ENCODE peak calls at places on chromosome X, in five cellular contexts. I is nephron progenitor cell, L is PC-3, O is fibroblast of pulmonary artery, K is heart left ventricle. R is an unnamed sample.

GRCh38 chrX:103825881-103826280 is 6.2 kb downstream of the RAB9B start:
- DNase-seq in I (no peak), L (no peak), O (no peak), K (no peak), R (no peak)

GRCh38 chrX:109856974-109857373 is 123.9 kb upstream of the ACSL4 start:
- DNase-seq in I (peak), L (peak), O (peak), K (no peak), R (no peak)

GRCh38 chrX:41302293-41302868 is 31.6 kb upstream of the DDX3X start:
- DNase-seq in I (peak), L (peak), O (no peak), K (no peak), R (no peak)

GRCh38 chrX:115968436-115969252 is 201.9 kb upstream of the AGTR2 start:
- DNase-seq in I (peak), L (no peak), O (peak), K (peak), R (no peak)

GRCh38 chrX:120794525-120794975 is 81.1 kb downstream of the CT47B1 start:
- DNase-seq in I (no peak), L (peak), O (peak), K (no peak), R (no peak)

GRCh38 chrX:21374994-21375794 is 976 bp downstream of the CNKSR2 start:
- DNase-seq in I (peak), L (no peak), O (no peak), K (no peak), R (no peak)

GRCh38 chrX:16213970-16214369 is 46.7 kb downstream of the MAGEB17 start:
- DNase-seq in I (no peak), L (no peak), O (no peak), K (no peak), R (no peak)

GRCh38 chrX:30875957-30876356 is 13.1 kb downstream of the TAB3 start:
- DNase-seq in I (no peak), L (peak), O (peak), K (no peak), R (no peak)

GRCh38 chrX:39133971-39134370 is 332.7 kb downstream of the MID1IP1 start:
- DNase-seq in I (no peak), L (peak), O (no peak), K (no peak), R (no peak)

GRCh38 chrX:108735680-108736508 is 469 bp downstream of the IRS4 start:
- DNase-seq in I (peak), L (no peak), O (peak), K (no peak), R (no peak)

GRCh38 chrX:13875572-13875971 is 58.7 kb upstream of the GPM6B start:
- DNase-seq in I (no peak), L (no peak), O (no peak), K (no peak), R (no peak)

GRCh38 chrX:110941906-110942305 is 146.3 kb upstream of the CHRDL1 start:
- DNase-seq in I (no peak), L (no peak), O (no peak), K (no peak), R (no peak)
- TF ChIP-seq CTCF in I (no peak), L (no peak), O (no peak), K (no peak), R (no peak)

DNA sequence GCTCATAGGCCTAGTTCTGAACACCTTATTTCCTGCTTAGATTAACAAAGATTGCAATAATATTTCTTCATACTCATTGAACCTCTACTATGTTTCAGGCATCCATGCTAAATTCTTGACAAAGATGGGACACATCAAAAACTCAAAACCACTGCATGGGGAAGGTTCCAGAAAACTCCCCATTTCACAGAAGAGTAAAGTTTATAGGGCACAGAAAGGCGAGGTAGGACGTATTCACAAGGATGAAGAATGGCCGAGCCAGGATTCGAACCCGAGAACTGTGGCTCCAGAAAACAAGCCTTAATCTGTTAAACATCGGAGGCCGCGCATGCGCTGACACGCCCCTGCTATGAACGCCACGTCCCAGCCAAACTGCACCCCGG is 688 bp downstream of the UXT start:
- DNase-seq in I (no peak), L (no peak), O (no peak), K (no peak), R (no peak)
- TF ChIP-seq CTCF in I (no peak), L (no peak), O (no peak), K (no peak), R (no peak)

GRCh38 chrX:19907794-19908193 is 20.4 kb upstream of the SH3KBP1 start:
- DNase-seq in I (no peak), L (no peak), O (no peak), K (no peak), R (no peak)
- TF ChIP-seq CTCF in I (no peak), L (peak), O (peak), K (no peak), R (no peak)

DNA sequence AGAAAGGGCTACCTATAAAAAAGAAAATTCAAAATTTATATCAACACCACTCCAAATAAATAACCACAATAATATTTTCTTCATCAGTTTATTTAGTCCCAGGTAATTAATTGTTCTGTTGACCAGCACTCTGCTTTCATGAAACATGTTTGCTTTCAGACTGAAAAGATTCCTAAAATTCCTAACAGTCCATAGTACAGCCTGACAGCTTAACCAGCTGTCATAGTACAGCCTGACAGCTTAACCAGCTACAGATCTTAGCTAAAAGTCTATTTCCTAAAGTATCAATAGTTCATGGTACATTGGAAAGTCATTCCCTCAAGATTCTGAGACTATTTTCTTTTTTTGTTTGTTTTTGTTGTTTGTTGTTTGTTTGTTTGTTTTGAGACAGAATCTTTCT is 144.1 kb upstream of the DDX53 start:
- DNase-seq in I (no peak), L (no peak), O (no peak), K (no peak), R (no peak)
- TF ChIP-seq CTCF in I (no peak), L (no peak), O (no peak), K (no peak), R (no peak)

GRCh38 chrX:48520455-48520854 is 1.2 kb upstream of the EBP start:
- DNase-seq in I (no peak), L (no peak), O (no peak), K (no peak), R (no peak)
- TF ChIP-seq CTCF in I (no peak), L (no peak), O (no peak), K (no peak), R (no peak)

GRCh38 chrX:123884809-123885408 is 25.1 kb downstream of the XIAP start:
- DNase-seq in I (peak), L (peak), O (peak), K (no peak), R (no peak)
- TF ChIP-seq CTCF in I (peak), L (peak), O (peak), K (peak), R (peak)

GRCh38 chrX:56764153-56764974 is 35.3 kb downstream of the NBDY start:
- DNase-seq in I (peak), L (peak), O (peak), K (no peak), R (peak)
- TF ChIP-seq CTCF in I (peak), L (peak), O (peak), K (peak), R (peak)

R was measured in CD14-positive monocyte.